ENCODE peak calls at places on chromosomes 7 and 10, in seven cellular contexts. M is germinal center; V is SK-N-SH; Z is stimulated activated CD4-positive, alpha-beta T cell treated with anti-CD3 and anti-CD28 coated beads, Interleukin-1b, Interleukin-23, amount 100 ng/mL, for 4 hours; E is activated CD8-positive, alpha-beta memory T cell treated with anti-CD3 and anti-CD28 coated beads for 24 hours; N is B cell; X is GM13976. A is an unnamed sample.

GRCh38 chr7:1671876-1672451 is 1.9 kb downstream of the ELFN1 start:
- DNase-seq in Z (no peak), X (no peak), N (no peak), V (peak), E (peak), M (no peak), A (no peak)

GRCh38 chr7:48090095-48090805 is 1.2 kb downstream of the UPP1 start:
- DNase-seq in M (no peak), E (no peak), N (no peak), Z (no peak), X (no peak), V (no peak), A (no peak)

GRCh38 chr10:16867556-16867955 is 50.3 kb upstream of the RSU1 start:
- DNase-seq in M (no peak), E (no peak), Z (no peak), V (no peak), N (no peak), X (no peak), A (no peak)

GRCh38 chr7:8418627-8419245 is 14.7 kb upstream of the NXPH1 start:
- DNase-seq in V (peak), X (peak), N (peak), M (peak), E (no peak), Z (peak), A (peak)

GRCh38 chr7:85866540-85866939 is 679.7 kb upstream of the SEMA3D start:
- DNase-seq in N (no peak), V (no peak), Z (no peak), E (no peak), X (no peak), M (no peak), A (no peak)

GRCh38 chr7:148481965-148482626 is 108.5 kb upstream of the C7orf33 start:
- DNase-seq in N (no peak), M (no peak), V (peak), E (no peak), X (no peak), Z (no peak), A (peak)

GRCh38 chr10:13703101-13703818 is 116.5 kb downstream of the PRPF18 start:
- DNase-seq in N (no peak), Z (no peak), X (no peak), M (no peak), V (no peak), E (no peak), A (no peak)

GRCh38 chr7:81682873-81683272 is 87.0 kb downstream of the HGF start:
- DNase-seq in E (no peak), X (no peak), Z (no peak), V (peak), M (no peak), N (no peak), A (peak)

GRCh38 chr10:49001861-49002675 is 62.4 kb upstream of the LRRC18 start:
- DNase-seq in X (no peak), M (no peak), V (peak), E (no peak), N (no peak), Z (no peak), A (no peak)

GRCh38 chr10:14782691-14783363 is 8.1 kb upstream of the FAM107B start:
- DNase-seq in M (no peak), V (no peak), E (no peak), X (no peak), Z (no peak), N (no peak), A (no peak)

GRCh38 chr7:39299695-39300094 is 266.5 kb upstream of the YAE1 start:
- DNase-seq in N (no peak), Z (no peak), M (no peak), E (no peak), V (no peak), X (no peak), A (no peak)

GRCh38 chr7:87507446-87507845 is 32.0 kb upstream of the ABCB4 start:
- DNase-seq in V (no peak), X (no peak), M (no peak), E (no peak), Z (no peak), N (no peak), A (peak)

GRCh38 chr7:140403878-140404564 is at the start of gene RAB19:
- DNase-seq in V (no peak), M (peak), X (peak), N (peak), E (peak), Z (peak), A (no peak)

GRCh38 chr10:132859084-132859855 is 73.3 kb upstream of the NKX6-2 start:
- DNase-seq in M (no peak), N (no peak), V (no peak), Z (no peak), X (no peak), E (no peak), A (no peak)

GRCh38 chr7:134421998-134422397 is 36.9 kb downstream of the AKR1B1 start:
- DNase-seq in E (no peak), N (no peak), Z (no peak), X (no peak), V (no peak), M (no peak), A (no peak)

GRCh38 chr7:141053626-141054025 is 20.2 kb upstream of the TMEM178B start:
- DNase-seq in Z (peak), M (no peak), X (no peak), N (no peak), V (no peak), E (peak), A (no peak)

GRCh38 chr10:86260564-86260963 is 106.0 kb downstream of the GRID1 start:
- DNase-seq in E (peak), N (no peak), X (no peak), Z (no peak), M (no peak), V (no peak), A (no peak)

GRCh38 chr7:108178393-108178792 is 48.2 kb upstream of the LAMB4 start:
- DNase-seq in Z (no peak), M (no peak), E (no peak), X (no peak), N (no peak), V (no peak), A (no peak)

GRCh38 chr7:106535234-106536026 is 125.5 kb downstream of the CCDC71L start:
- DNase-seq in N (no peak), M (no peak), Z (no peak), E (no peak), X (no peak), V (no peak), A (no peak)

GRCh38 chr10:69938541-69938991 is 114.1 kb upstream of the MACROH2A2 start:
- DNase-seq in V (no peak), N (no peak), X (no peak), E (no peak), Z (no peak), M (no peak), A (no peak)

GRCh38 chr7:64625114-64626082 is 40.5 kb upstream of the ZNF107 start:
- DNase-seq in M (peak), Z (no peak), V (peak), N (peak), X (no peak), E (no peak), A (peak)

GRCh38 chr7:104482362-104483042 is 154.1 kb downstream of the LHFPL3 start:
- DNase-seq in Z (no peak), N (no peak), E (no peak), X (no peak), M (no peak), V (no peak), A (peak)

GRCh38 chr10:42989481-42989921 is 87.4 kb upstream of the RET start:
- DNase-seq in M (no peak), X (no peak), E (peak), N (no peak), Z (no peak), V (no peak), A (no peak)

GRCh38 chr7:47747160-47747559 is 165.2 kb upstream of the TNS3 start:
- DNase-seq in E (no peak), N (no peak), X (no peak), Z (no peak), M (no peak), V (no peak), A (no peak)

GRCh38 chr7:123645516-123645915 is 10.2 kb upstream of the LMOD2 start:
- DNase-seq in Z (no peak), E (no peak), V (no peak), M (no peak), N (no peak), X (no peak), A (peak)

GRCh38 chr7:142110098-142110497 is 1.4 kb upstream of the MGAM2 start:
- DNase-seq in N (no peak), X (no peak), M (no peak), Z (no peak), V (no peak), E (no peak), A (no peak)

A was measured in NCI-H82.